ENCODE peak calls at places on chromosome 14, in six cellular contexts. One of them, this sample, is unnamed.

GRCh38 chr14:21074398-21075272 is 4.5 kb downstream of the ARHGEF40 start:
- DNase-seq in testis: no peak
- DNase-seq in IMR-90: no peak
- DNase-seq in mucosa of descending colon: no peak
- DNase-seq in HAP-1: no peak
- DNase-seq in left ventricle myocardium inferior: no peak
- DNase-seq in this sample: no peak

GRCh38 chr14:37139710-37140109 is 32.7 kb downstream of the SLC25A21 start:
- DNase-seq in testis: no peak
- DNase-seq in IMR-90: no peak
- DNase-seq in mucosa of descending colon: no peak
- DNase-seq in HAP-1: no peak
- DNase-seq in left ventricle myocardium inferior: no peak
- DNase-seq in this sample: no peak

GRCh38 chr14:102579696-102580551 is 12.5 kb upstream of the RCOR1 start:
- DNase-seq in testis: no peak
- DNase-seq in IMR-90: peak; percentile 76
- DNase-seq in mucosa of descending colon: no peak
- DNase-seq in HAP-1: no peak
- DNase-seq in left ventricle myocardium inferior: no peak
- DNase-seq in this sample: peak; percentile 59

GRCh38 chr14:63770187-63770807 is 42.4 kb upstream of the SGPP1 start:
- DNase-seq in testis: peak; percentile 74
- DNase-seq in IMR-90: peak; percentile 62
- DNase-seq in mucosa of descending colon: no peak
- DNase-seq in HAP-1: peak; percentile 65
- DNase-seq in left ventricle myocardium inferior: no peak
- DNase-seq in this sample: peak; percentile 49

GRCh38 chr14:79331820-79332219 is 879.5 kb downstream of the DIO2 start:
- DNase-seq in testis: no peak
- DNase-seq in IMR-90: no peak
- DNase-seq in mucosa of descending colon: no peak
- DNase-seq in HAP-1: no peak
- DNase-seq in left ventricle myocardium inferior: no peak
- DNase-seq in this sample: no peak

GRCh38 chr14:33702293-33702692 is 248.6 kb downstream of the EGLN3 start:
- DNase-seq in testis: no peak
- DNase-seq in IMR-90: no peak
- DNase-seq in mucosa of descending colon: no peak
- DNase-seq in HAP-1: no peak
- DNase-seq in left ventricle myocardium inferior: no peak
- DNase-seq in this sample: no peak

GRCh38 chr14:50607181-50607580 is 47.2 kb downstream of the ATL1 start:
- DNase-seq in testis: no peak
- DNase-seq in IMR-90: peak; percentile 63
- DNase-seq in mucosa of descending colon: no peak
- DNase-seq in HAP-1: no peak
- DNase-seq in left ventricle myocardium inferior: no peak
- DNase-seq in this sample: no peak

GRCh38 chr14:36344211-36344610 is 23.8 kb upstream of the MBIP start:
- DNase-seq in testis: no peak
- DNase-seq in IMR-90: peak; percentile 10
- DNase-seq in mucosa of descending colon: no peak
- DNase-seq in HAP-1: no peak
- DNase-seq in left ventricle myocardium inferior: no peak
- DNase-seq in this sample: no peak

GRCh38 chr14:38211258-38211735 is 3.6 kb downstream of the SSTR1 start:
- DNase-seq in testis: no peak
- DNase-seq in IMR-90: no peak
- DNase-seq in mucosa of descending colon: peak; percentile 24
- DNase-seq in HAP-1: no peak
- DNase-seq in left ventricle myocardium inferior: no peak
- DNase-seq in this sample: peak; percentile 23

GRCh38 chr14:93752980-93753561 is 35.2 kb downstream of the PRIMA1 start:
- DNase-seq in testis: no peak
- DNase-seq in IMR-90: no peak
- DNase-seq in mucosa of descending colon: no peak
- DNase-seq in HAP-1: no peak
- DNase-seq in left ventricle myocardium inferior: peak; percentile 84
- DNase-seq in this sample: peak; percentile 80

GRCh38 chr14:63986789-63987533 is 134.2 kb downstream of the SYNE2 start:
- DNase-seq in testis: no peak
- DNase-seq in IMR-90: peak; percentile 78
- DNase-seq in mucosa of descending colon: peak; percentile 34
- DNase-seq in HAP-1: no peak
- DNase-seq in left ventricle myocardium inferior: no peak
- DNase-seq in this sample: no peak

GRCh38 chr14:34874386-34875030 is 652 bp downstream of the BAZ1A start:
- DNase-seq in testis: peak; percentile 56
- DNase-seq in IMR-90: peak; percentile 49
- DNase-seq in mucosa of descending colon: peak; percentile 74
- DNase-seq in HAP-1: peak; percentile 61
- DNase-seq in left ventricle myocardium inferior: peak; percentile 51
- DNase-seq in this sample: peak; percentile 61

GRCh38 chr14:66495214-66496098 is 9.3 kb downstream of the CCDC196 start:
- DNase-seq in testis: peak; percentile 67
- DNase-seq in IMR-90: peak; percentile 71
- DNase-seq in mucosa of descending colon: no peak
- DNase-seq in HAP-1: peak; percentile 54
- DNase-seq in left ventricle myocardium inferior: no peak
- DNase-seq in this sample: peak; percentile 52

GRCh38 chr14:33847066-33847465 is 103.8 kb downstream of the EGLN3 start:
- DNase-seq in testis: no peak
- DNase-seq in IMR-90: no peak
- DNase-seq in mucosa of descending colon: no peak
- DNase-seq in HAP-1: no peak
- DNase-seq in left ventricle myocardium inferior: no peak
- DNase-seq in this sample: no peak

GRCh38 chr14:104461676-104462443 is 117.7 kb upstream of the C14orf180 start:
- DNase-seq in testis: peak; percentile 38
- DNase-seq in IMR-90: no peak
- DNase-seq in mucosa of descending colon: no peak
- DNase-seq in HAP-1: peak; percentile 9
- DNase-seq in left ventricle myocardium inferior: no peak
- DNase-seq in this sample: no peak

GRCh38 chr14:95496690-95497241 is 19.7 kb downstream of the SYNE3 start:
- DNase-seq in testis: no peak
- DNase-seq in IMR-90: peak; percentile 67
- DNase-seq in mucosa of descending colon: no peak
- DNase-seq in HAP-1: no peak
- DNase-seq in left ventricle myocardium inferior: no peak
- DNase-seq in this sample: no peak

GRCh38 chr14:55316528-55316927 is 45.3 kb downstream of the FBXO34 start:
- DNase-seq in testis: no peak
- DNase-seq in IMR-90: no peak
- DNase-seq in mucosa of descending colon: peak; percentile 61
- DNase-seq in HAP-1: no peak
- DNase-seq in left ventricle myocardium inferior: no peak
- DNase-seq in this sample: no peak

GRCh38 chr14:72924332-72924731 is 1.9 kb upstream of the DCAF4 start:
- DNase-seq in testis: no peak
- DNase-seq in IMR-90: no peak
- DNase-seq in mucosa of descending colon: no peak
- DNase-seq in HAP-1: no peak
- DNase-seq in left ventricle myocardium inferior: peak; percentile 65
- DNase-seq in this sample: peak; percentile 87

GRCh38 chr14:104116544-104117340 is 21.6 kb upstream of the KIF26A start:
- DNase-seq in testis: no peak
- DNase-seq in IMR-90: no peak
- DNase-seq in mucosa of descending colon: peak; percentile 87
- DNase-seq in HAP-1: no peak
- DNase-seq in left ventricle myocardium inferior: peak; percentile 11
- DNase-seq in this sample: peak; percentile 13

GRCh38 chr14:70616646-70617045 is 16.2 kb upstream of the MED6 start:
- DNase-seq in testis: no peak
- DNase-seq in IMR-90: no peak
- DNase-seq in mucosa of descending colon: no peak
- DNase-seq in HAP-1: no peak
- DNase-seq in left ventricle myocardium inferior: no peak
- DNase-seq in this sample: no peak

GRCh38 chr14:104099096-104100041 is 13.9 kb downstream of the ASPG start:
- DNase-seq in testis: no peak
- DNase-seq in IMR-90: no peak
- DNase-seq in mucosa of descending colon: peak; percentile 45
- DNase-seq in HAP-1: no peak
- DNase-seq in left ventricle myocardium inferior: no peak
- DNase-seq in this sample: no peak

GRCh38 chr14:63542231-63542999 is 762 bp downstream of the PPP2R5E start:
- DNase-seq in testis: peak; percentile 26
- DNase-seq in IMR-90: no peak
- DNase-seq in mucosa of descending colon: peak; percentile 73
- DNase-seq in HAP-1: peak; percentile 36
- DNase-seq in left ventricle myocardium inferior: no peak
- DNase-seq in this sample: peak; percentile 30

GRCh38 chr14:23883684-23884540 is 69.7 kb upstream of the DHRS4 start:
- DNase-seq in testis: no peak
- DNase-seq in IMR-90: no peak
- DNase-seq in mucosa of descending colon: no peak
- DNase-seq in HAP-1: no peak
- DNase-seq in left ventricle myocardium inferior: no peak
- DNase-seq in this sample: no peak

DNA sequence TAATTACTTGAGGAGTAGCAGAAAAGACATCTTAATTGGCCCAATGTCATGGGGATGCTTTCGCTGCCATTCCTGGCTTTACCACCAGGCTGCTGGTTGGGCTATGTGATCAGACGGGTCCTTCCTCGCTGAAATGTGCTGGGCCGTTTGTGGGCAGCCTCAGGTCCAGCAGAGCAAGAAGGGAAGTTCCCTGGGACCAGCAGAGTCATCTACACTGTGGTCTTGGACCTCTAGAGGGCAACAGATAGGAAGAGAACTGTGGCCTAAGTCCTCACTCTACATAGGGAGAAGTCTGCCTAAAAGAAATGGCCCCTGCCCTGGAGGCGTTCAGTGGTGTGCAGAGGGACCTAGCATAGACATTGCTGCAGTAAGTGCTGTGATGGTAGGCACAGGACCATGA is 10.9 kb downstream of the EVL start:
- DNase-seq in testis: no peak
- DNase-seq in IMR-90: peak; percentile 40
- DNase-seq in mucosa of descending colon: no peak
- DNase-seq in HAP-1: no peak
- DNase-seq in left ventricle myocardium inferior: no peak
- DNase-seq in this sample: peak; percentile 32
- H3K4me1 ChIP-seq in testis: peaks cover 4% of the 10 kb centered on the region
- H3K4me1 ChIP-seq in IMR-90: peaks cover 8% of the 10 kb centered on the region
- H3K4me1 ChIP-seq in mucosa of descending colon: peaks cover 7% of the 10 kb centered on the region
- H3K4me1 ChIP-seq in HAP-1: no peaks in the 10 kb centered on the region
- H3K4me1 ChIP-seq in left ventricle myocardium inferior: peaks cover 40% of the 10 kb centered on the region
- H3K4me1 ChIP-seq in this sample: peaks cover 14% of the 10 kb centered on the region

DNA sequence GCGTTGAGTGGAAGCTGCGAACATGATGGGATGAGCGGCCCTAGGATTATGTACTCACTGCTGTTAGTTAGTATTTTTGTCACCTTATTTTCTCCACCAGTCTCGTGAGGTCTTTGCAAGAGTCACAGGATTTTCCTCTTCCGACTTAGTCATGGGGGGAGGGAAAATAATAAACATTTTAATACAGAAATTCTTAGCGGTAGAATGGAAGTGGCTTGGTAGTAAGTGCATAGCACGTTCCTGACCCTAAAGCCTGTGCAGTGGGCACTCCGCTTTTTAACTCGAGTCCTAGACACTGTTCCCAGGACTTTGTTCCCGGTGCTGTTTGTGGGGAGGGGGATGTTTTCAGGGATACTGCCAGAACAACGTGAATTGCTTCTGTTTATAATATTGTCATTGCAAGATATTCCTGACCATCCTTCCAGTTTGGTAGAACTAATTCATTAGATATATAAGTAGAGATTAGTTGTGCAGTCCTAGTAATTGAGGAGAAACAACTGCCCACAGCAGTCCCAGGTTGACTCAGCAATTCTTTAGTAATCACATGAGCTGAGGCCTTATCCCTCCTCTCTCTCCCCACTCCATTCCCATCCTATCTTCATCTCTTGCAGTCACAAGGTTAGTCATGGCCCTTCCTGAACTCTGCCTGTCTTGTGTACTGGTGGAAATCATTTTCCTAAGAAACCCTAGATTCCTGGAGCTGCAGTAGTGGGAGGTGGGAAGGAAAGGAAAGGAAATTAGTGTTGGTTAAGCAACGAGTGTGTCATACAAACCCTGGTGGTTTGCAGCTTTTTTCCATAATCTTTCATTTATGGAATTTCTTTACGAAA is 796 bp downstream of the SLC38A6 start:
- DNase-seq in testis: peak; percentile 16
- DNase-seq in IMR-90: peak; percentile 94
- DNase-seq in mucosa of descending colon: no peak
- DNase-seq in HAP-1: peak; percentile 24
- DNase-seq in left ventricle myocardium inferior: no peak
- DNase-seq in this sample: peak; percentile 14
- H3K4me1 ChIP-seq in testis: no peaks in the 10 kb centered on the region
- H3K4me1 ChIP-seq in IMR-90: no peaks in the 10 kb centered on the region
- H3K4me1 ChIP-seq in mucosa of descending colon: peaks cover 15% of the 10 kb centered on the region
- H3K4me1 ChIP-seq in HAP-1: peaks cover 26% of the 10 kb centered on the region
- H3K4me1 ChIP-seq in left ventricle myocardium inferior: peaks cover 55% of the 10 kb centered on the region
- H3K4me1 ChIP-seq in this sample: peaks cover 4% of the 10 kb centered on the region

DNA sequence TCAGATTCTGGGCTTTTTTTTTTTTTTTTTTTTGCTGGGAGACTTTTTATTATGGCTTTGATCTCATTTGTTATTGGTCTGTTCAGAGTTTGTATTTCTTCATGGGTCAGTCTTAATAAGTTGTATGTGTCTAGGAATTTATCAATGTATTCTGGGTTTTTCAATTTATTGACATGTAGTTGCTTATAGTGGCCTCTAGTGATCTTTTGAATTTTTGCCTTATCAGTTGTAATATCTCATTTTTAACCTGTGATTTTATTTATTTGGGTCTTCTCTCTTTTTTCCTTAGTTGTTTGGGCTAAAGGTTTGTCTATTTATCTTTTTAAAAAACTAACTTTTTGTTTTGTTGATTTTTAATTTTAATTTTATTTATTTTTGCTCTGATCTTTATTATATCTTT is 45.5 kb downstream of the NAA30 start:
- DNase-seq in testis: no peak
- DNase-seq in IMR-90: no peak
- DNase-seq in mucosa of descending colon: no peak
- DNase-seq in HAP-1: no peak
- DNase-seq in left ventricle myocardium inferior: no peak
- DNase-seq in this sample: no peak
- H3K4me1 ChIP-seq in testis: no peaks in the 10 kb centered on the region
- H3K4me1 ChIP-seq in IMR-90: no peaks in the 10 kb centered on the region
- H3K4me1 ChIP-seq in mucosa of descending colon: no peaks in the 10 kb centered on the region
- H3K4me1 ChIP-seq in HAP-1: no peaks in the 10 kb centered on the region
- H3K4me1 ChIP-seq in left ventricle myocardium inferior: no peaks in the 10 kb centered on the region
- H3K4me1 ChIP-seq in this sample: no peaks in the 10 kb centered on the region

DNA sequence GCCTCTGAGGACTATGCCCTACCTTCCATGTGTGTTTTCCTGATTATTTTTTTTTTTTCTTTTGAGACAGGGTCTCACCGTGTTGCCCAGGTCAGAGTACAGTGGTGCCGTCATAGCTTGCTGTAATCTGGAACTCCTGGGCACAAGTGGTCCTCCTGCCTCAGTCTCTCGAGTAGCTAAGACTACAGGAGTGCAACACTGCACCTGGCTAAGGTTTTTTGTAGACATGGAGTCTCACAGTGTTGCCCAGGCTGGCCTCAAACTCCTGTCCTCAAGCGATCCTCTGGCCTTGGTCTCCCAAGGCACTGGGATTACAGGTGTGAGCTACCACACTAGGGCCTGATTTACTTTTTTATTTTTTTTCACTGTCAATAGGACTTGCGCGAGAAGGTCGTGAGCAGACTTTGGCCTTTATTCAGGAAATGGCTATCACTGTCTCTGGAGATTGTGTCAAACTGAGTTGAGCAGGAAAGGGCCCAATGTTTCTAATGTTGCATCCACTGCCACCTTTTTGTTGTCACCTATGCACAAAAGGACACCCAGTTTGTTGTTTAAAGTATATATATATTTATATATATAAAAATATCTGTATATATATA is 47.7 kb downstream of the FLRT2 start:
- DNase-seq in testis: no peak
- DNase-seq in IMR-90: no peak
- DNase-seq in mucosa of descending colon: no peak
- DNase-seq in HAP-1: no peak
- DNase-seq in left ventricle myocardium inferior: no peak
- DNase-seq in this sample: no peak
- H3K4me1 ChIP-seq in testis: peaks cover 10% of the 10 kb centered on the region
- H3K4me1 ChIP-seq in IMR-90: peaks cover 17% of the 10 kb centered on the region
- H3K4me1 ChIP-seq in mucosa of descending colon: no peaks in the 10 kb centered on the region
- H3K4me1 ChIP-seq in HAP-1: peaks cover 52% of the 10 kb centered on the region
- H3K4me1 ChIP-seq in left ventricle myocardium inferior: no peaks in the 10 kb centered on the region
- H3K4me1 ChIP-seq in this sample: no peaks in the 10 kb centered on the region